ENCODE peak calls at places on chromosomes 2 and 18, in four cellular contexts. J is breast epithelium, Y is esophagus muscularis mucosa, U is suprapubic skin. N is an unnamed sample.

GRCh38 chr18:22872894-22873537 is 60.1 kb upstream of the RBBP8 start:
- DNase-seq in J (no peak), U (no peak), Y (no peak), N (no peak)

GRCh38 chr2:86134709-86135108 is 28.7 kb downstream of the PTCD3 start:
- DNase-seq in J (no peak), Y (no peak), U (no peak), N (no peak)

GRCh38 chr2:199987586-199987985 is 32.2 kb downstream of the MAIP1 start:
- DNase-seq in Y (no peak), J (no peak), U (no peak), N (no peak)

GRCh38 chr18:66795011-66795410 is 191.1 kb upstream of the CDH19 start:
- DNase-seq in Y (no peak), J (no peak), U (no peak), N (no peak)

GRCh38 chr18:44592639-44593038 is 88.0 kb upstream of the SETBP1 start:
- DNase-seq in Y (no peak), J (no peak), U (no peak), N (no peak)

GRCh38 chr2:98805412-98806265 is 74.7 kb upstream of the MGAT4A start:
- DNase-seq in U (no peak), J (peak), Y (peak), N (no peak)

GRCh38 chr2:98518106-98518505 is 73.4 kb downstream of the INPP4A start:
- DNase-seq in J (no peak), U (no peak), Y (peak), N (peak)

GRCh38 chr2:26033270-26033768 is 565 bp upstream of the RAB10 start:
- DNase-seq in J (peak), Y (peak), U (peak), N (peak)

GRCh38 chr2:12824771-12825363 is 108.1 kb downstream of the TRIB2 start:
- DNase-seq in J (peak), Y (peak), U (peak), N (no peak)

GRCh38 chr2:38613126-38613848 is 10.6 kb upstream of the HNRNPLL start:
- DNase-seq in J (no peak), Y (no peak), U (no peak), N (no peak)

GRCh38 chr2:106153781-106154180 is 40.3 kb downstream of the UXS1 start:
- DNase-seq in U (no peak), Y (no peak), J (no peak), N (no peak)

GRCh38 chr2:172196768-172197322 is 94.1 kb upstream of the DLX2 start:
- DNase-seq in J (peak), Y (no peak), U (no peak), N (no peak)

GRCh38 chr2:119827866-119828507 is 68.3 kb downstream of the PTPN4 start:
- DNase-seq in J (no peak), Y (no peak), U (no peak), N (no peak)

GRCh38 chr2:26191316-26192159 is 18.6 kb downstream of the GAREM2 start:
- DNase-seq in Y (no peak), J (no peak), U (no peak), N (no peak)

GRCh38 chr2:99198103-99198841 is 17.3 kb downstream of the MRPL30 start:
- DNase-seq in U (no peak), Y (no peak), J (peak), N (no peak)

GRCh38 chr2:3827673-3828575 is 124.5 kb downstream of the DCDC2C start:
- DNase-seq in U (no peak), Y (no peak), J (no peak), N (no peak)

GRCh38 chr2:193549661-193550060 is 1354.9 kb upstream of the TMEFF2 start:
- DNase-seq in J (no peak), Y (no peak), U (no peak), N (no peak)

GRCh38 chr18:10101293-10101701 is 187.5 kb downstream of the VAPA start:
- DNase-seq in U (no peak), J (no peak), Y (no peak), N (no peak)

GRCh38 chr2:66845307-66845706 is 410.4 kb downstream of the MEIS1 start:
- DNase-seq in Y (no peak), J (no peak), U (no peak), N (no peak)

GRCh38 chr2:223724831-223725230 is 112.6 kb downstream of the AP1S3 start:
- DNase-seq in J (no peak), U (no peak), Y (no peak), N (no peak)

GRCh38 chr2:141647353-141647752 is 483.5 kb downstream of the LRP1B start:
- DNase-seq in J (no peak), Y (no peak), U (no peak), N (no peak)

GRCh38 chr2:86510436-86510933 is 52.8 kb downstream of the CHMP3 start:
- DNase-seq in Y (no peak), U (no peak), J (no peak), N (no peak)

GRCh38 chr2:205077159-205077558 is 531.9 kb downstream of the PARD3B start:
- DNase-seq in J (no peak), U (no peak), Y (no peak), N (no peak)

GRCh38 chr18:76699923-76700322 is 122.4 kb upstream of the ZNF236 start:
- DNase-seq in J (no peak), Y (no peak), U (no peak), N (no peak)

GRCh38 chr2:143210446-143210819 is 81.2 kb downstream of the ARHGAP15 start:
- DNase-seq in U (no peak), Y (no peak), J (no peak), N (no peak)

DNA sequence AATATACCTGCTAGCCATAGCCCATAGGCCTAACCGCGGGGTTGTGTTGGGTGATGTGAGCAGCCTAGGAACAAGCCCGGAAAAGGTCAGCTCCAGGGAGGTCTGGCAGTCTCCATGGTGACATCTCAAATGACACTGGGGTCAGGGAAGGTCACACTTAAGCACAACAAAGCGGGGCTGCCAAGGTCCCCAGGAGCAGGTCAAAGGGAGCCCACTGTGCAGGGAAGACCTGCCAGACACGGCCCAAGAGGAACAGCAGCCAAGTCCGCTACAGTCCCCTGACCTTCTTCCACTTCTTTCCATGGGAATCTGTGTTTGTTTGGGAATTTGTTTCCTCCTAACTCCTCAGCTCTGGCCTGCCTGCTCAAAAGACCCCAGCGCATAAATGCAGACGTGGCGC is 232.1 kb upstream of the COPS8 start:
- DNase-seq in U (no peak), J (no peak), Y (no peak), N (no peak)
- TF ChIP-seq POLR2AphosphoS5 in U (no peak), J (no peak), Y (no peak), N (no peak)

DNA sequence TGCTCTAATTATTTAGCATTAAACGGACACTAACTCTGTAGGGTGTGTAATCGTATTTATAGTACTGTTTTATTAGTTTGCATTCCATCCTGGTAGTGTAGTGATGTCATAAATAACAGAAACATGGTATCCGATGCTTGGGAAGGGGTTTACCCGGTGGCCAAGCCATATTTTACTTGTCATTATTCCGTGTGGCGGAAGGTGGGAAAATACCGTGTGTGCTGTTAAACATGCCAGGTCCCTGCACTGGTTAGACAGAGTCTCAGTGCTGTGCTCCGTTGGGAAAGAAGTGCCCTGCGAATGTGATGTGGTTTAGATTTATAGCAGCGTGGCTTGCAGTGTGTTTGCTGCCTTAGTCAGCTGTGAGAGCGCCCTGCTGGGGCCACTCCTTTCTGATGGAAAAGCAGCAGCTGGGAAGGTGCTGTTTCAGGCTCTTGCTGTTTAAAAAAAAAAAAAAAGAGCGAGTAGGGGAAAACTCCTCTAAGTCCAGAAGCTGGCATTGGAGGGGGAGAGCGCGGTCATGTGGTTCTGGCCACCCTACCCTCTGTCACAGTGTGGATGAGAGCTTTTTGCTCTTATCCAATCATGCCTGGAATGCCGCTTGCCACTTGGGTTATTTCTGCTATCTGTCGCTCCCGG is 211.0 kb downstream of the NEDD4L start:
- DNase-seq in J (no peak), Y (peak), U (no peak), N (no peak)
- TF ChIP-seq POLR2AphosphoS5 in J (no peak), Y (no peak), U (no peak), N (no peak)

GRCh38 chr2:231680992-231681852 is 27.1 kb upstream of the PTMA start:
- DNase-seq in J (peak), U (peak), Y (no peak), N (peak)
- TF ChIP-seq POLR2AphosphoS5 in J (no peak), U (peak), Y (peak), N (no peak)

GRCh38 chr2:42169100-42169868 is at the start of gene EML4:
- DNase-seq in J (peak), Y (peak), U (peak), N (peak)
- TF ChIP-seq POLR2AphosphoS5 in J (peak), Y (peak), U (peak), N (peak)

GRCh38 chr2:239272626-239273025 is 128.2 kb downstream of the HDAC4 start:
- DNase-seq in U (peak), J (peak), Y (no peak), N (no peak)

GRCh38 chr2:239275037-239275685 is 125.7 kb downstream of the HDAC4 start:
- DNase-seq in Y (no peak), J (peak), U (peak), N (no peak)

GRCh38 chr2:239273280-239274234 is 127.3 kb downstream of the HDAC4 start:
- DNase-seq in J (peak), Y (no peak), U (peak), N (no peak)

GRCh38 chr2:239275871-239276812 is 124.7 kb downstream of the HDAC4 start:
- DNase-seq in J (peak), U (peak), Y (no peak), N (no peak)

GRCh38 chr2:239274391-239275001 is 126.3 kb downstream of the HDAC4 start:
- DNase-seq in Y (no peak), J (peak), U (peak), N (no peak)
- TF ChIP-seq POLR2AphosphoS5 in Y (no peak), J (no peak), U (no peak), N (no peak)

GRCh38 chr2:44747794-44748193 is 193.7 kb upstream of the SIX3 start:
- DNase-seq in J (no peak), U (no peak), Y (no peak), N (no peak)

GRCh38 chr2:44745922-44746321 is 195.6 kb upstream of the SIX3 start:
- DNase-seq in U (no peak), J (no peak), Y (no peak), N (no peak)

GRCh38 chr2:44745460-44745859 is 196.0 kb upstream of the SIX3 start:
- DNase-seq in U (no peak), Y (no peak), J (no peak), N (no peak)

GRCh38 chr2:44746367-44746766 is 195.1 kb upstream of the SIX3 start:
- DNase-seq in J (no peak), U (no peak), Y (no peak), N (no peak)

DNA sequence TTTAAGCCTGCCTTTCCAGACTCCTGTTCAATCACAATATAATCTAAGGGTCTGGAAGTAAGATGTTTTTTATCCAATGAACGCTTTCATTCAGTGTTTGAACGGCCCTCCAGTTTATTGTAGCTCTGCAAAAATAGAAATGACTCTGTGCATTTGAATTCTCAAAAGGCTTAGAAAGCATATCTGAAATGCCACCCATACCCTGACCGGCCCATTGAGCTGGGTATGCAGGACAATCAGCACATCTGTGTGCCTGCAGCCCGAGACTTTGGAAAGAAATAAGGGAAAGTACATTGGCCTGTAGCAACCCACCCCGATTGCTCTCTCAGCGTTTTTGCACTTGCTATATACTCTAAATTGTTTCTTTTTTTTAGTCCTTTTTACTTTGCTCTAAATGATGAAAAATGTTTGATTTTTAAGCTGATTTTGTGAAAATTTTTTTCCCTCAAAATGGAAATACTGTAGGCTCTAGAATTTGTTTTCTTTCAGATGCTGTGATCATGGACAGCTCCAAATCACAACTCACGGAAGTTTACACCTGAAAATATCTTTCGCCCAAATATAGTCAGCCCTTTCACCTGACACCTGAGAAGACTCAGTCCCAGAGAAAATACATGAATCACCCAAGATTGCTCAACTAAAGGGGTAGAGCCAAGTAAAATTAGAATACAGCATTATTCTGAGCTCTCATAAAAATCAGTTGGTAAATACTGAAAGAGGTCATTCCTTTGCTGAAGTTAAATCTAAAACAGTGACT is 194.5 kb upstream of the SIX3 start:
- DNase-seq in J (no peak), U (no peak), Y (no peak), N (no peak)
- TF ChIP-seq POLR2AphosphoS5 in J (no peak), U (no peak), Y (no peak), N (no peak)

DNA sequence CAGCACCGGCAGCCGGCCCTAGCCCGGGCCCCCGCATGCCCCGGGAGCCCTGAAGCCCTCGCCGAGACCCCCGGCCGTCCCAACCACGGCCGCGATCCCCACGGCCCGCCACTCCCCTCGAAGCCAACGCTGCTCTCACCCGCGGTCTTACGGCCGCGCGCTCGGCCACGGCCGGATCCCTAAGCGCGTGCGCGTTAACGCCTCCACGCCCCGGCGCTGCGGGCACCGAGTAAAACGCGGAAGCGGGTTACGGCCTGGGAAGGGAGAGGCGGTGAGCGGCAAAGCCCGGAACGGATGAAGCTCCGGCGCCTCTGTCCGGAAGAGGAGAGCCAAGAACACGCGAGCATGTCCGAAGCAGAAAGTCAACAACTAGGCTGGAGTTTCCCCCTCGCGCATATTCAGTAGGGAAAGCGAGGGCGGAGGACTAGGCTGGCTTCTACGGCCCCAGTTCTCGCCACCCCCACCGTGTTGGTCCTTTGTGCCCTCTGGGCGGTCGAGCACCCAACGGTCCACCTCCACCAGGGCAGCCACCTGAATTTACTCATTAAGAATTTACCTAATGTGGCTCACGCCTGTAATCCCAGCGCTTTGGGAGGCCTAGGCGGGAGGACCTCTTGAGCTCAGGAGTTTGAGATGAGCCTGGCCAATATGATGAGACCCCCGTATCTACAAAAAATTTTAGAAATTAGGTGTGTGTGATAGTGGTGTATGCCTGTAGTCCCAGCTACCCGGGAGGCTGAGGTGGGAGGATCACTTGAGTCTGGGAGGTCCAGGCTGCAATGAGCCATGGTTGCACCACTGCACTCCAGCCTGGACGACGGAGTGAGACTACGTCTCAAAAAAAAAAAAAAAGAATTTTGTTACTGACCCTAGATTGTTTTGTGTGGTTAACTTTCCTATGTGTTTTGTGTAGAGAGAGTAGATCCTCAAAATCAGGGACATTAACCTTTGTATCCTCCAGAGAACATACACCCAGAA is at the start of gene KANSL3:
- DNase-seq in U (peak), Y (peak), J (peak), N (peak)
- TF ChIP-seq POLR2AphosphoS5 in U (peak), Y (peak), J (peak), N (peak)